ENCODE peak calls at places on chromosomes 7 and 10, in ten cellular contexts. One of them, this sample, is unnamed.
A peak's percentile ranks its signal among the peaks of the same experiment; 100 is the strongest.

GRCh38 chr10:25858076-25858475 is 76.0 kb upstream of the MYO3A start:
- DNase-seq in gastrocnemius medialis: no peak
- DNase-seq in CD8-positive, alpha-beta memory T cell: no peak
- DNase-seq in AG04450: no peak
- DNase-seq in mesendoderm: no peak
- DNase-seq in ovary: no peak
- DNase-seq in NCI-H748 treated with DMSO at 0.1 percent for 48 hours: no peak
- DNase-seq in RWPE1: no peak
- DNase-seq in activated CD4-positive, alpha-beta T cell treated with anti-CD3 and anti-CD28 coated beads for 48 hours: no peak
- DNase-seq in bronchial epithelial cell: no peak
- DNase-seq in this sample: no peak

GRCh38 chr7:91034459-91035368 is 229.5 kb upstream of the FZD1 start:
- DNase-seq in CD8-positive, alpha-beta memory T cell: no peak
- DNase-seq in activated CD4-positive, alpha-beta T cell treated with anti-CD3 and anti-CD28 coated beads for 48 hours: peak; percentile 41
- DNase-seq in mesendoderm: peak; percentile 57
- DNase-seq in RWPE1: peak; percentile 7
- DNase-seq in gastrocnemius medialis: peak; percentile 34
- DNase-seq in AG04450: peak; percentile 29
- DNase-seq in bronchial epithelial cell: peak; percentile 41
- DNase-seq in ovary: peak; percentile 18
- DNase-seq in NCI-H748 treated with DMSO at 0.1 percent for 48 hours: peak; percentile 84
- DNase-seq in this sample: peak; percentile 81

GRCh38 chr10:110527731-110528171 is 30.0 kb downstream of the DUSP5 start:
- DNase-seq in RWPE1: no peak
- DNase-seq in AG04450: no peak
- DNase-seq in NCI-H748 treated with DMSO at 0.1 percent for 48 hours: no peak
- DNase-seq in activated CD4-positive, alpha-beta T cell treated with anti-CD3 and anti-CD28 coated beads for 48 hours: no peak
- DNase-seq in mesendoderm: no peak
- DNase-seq in gastrocnemius medialis: no peak
- DNase-seq in CD8-positive, alpha-beta memory T cell: no peak
- DNase-seq in bronchial epithelial cell: no peak
- DNase-seq in ovary: no peak
- DNase-seq in this sample: peak; percentile 58

GRCh38 chr10:62037166-62037831 is 135.8 kb downstream of the ARID5B start:
- DNase-seq in ovary: no peak
- DNase-seq in RWPE1: peak; percentile 50
- DNase-seq in bronchial epithelial cell: peak; percentile 77
- DNase-seq in NCI-H748 treated with DMSO at 0.1 percent for 48 hours: peak; percentile 55
- DNase-seq in activated CD4-positive, alpha-beta T cell treated with anti-CD3 and anti-CD28 coated beads for 48 hours: no peak
- DNase-seq in mesendoderm: peak; percentile 62
- DNase-seq in CD8-positive, alpha-beta memory T cell: no peak
- DNase-seq in gastrocnemius medialis: no peak
- DNase-seq in AG04450: no peak
- DNase-seq in this sample: peak; percentile 63

GRCh38 chr10:7937315-7937945 is 117.1 kb upstream of the GATA3 start:
- DNase-seq in mesendoderm: no peak
- DNase-seq in CD8-positive, alpha-beta memory T cell: no peak
- DNase-seq in activated CD4-positive, alpha-beta T cell treated with anti-CD3 and anti-CD28 coated beads for 48 hours: no peak
- DNase-seq in NCI-H748 treated with DMSO at 0.1 percent for 48 hours: no peak
- DNase-seq in bronchial epithelial cell: peak; percentile 98
- DNase-seq in AG04450: no peak
- DNase-seq in gastrocnemius medialis: no peak
- DNase-seq in ovary: no peak
- DNase-seq in RWPE1: peak; percentile 76
- DNase-seq in this sample: no peak

GRCh38 chr7:66769833-66770512 is 29.4 kb downstream of the RABGEF1 start:
- DNase-seq in bronchial epithelial cell: no peak
- DNase-seq in AG04450: peak; percentile 48
- DNase-seq in ovary: no peak
- DNase-seq in activated CD4-positive, alpha-beta T cell treated with anti-CD3 and anti-CD28 coated beads for 48 hours: no peak
- DNase-seq in mesendoderm: no peak
- DNase-seq in CD8-positive, alpha-beta memory T cell: no peak
- DNase-seq in NCI-H748 treated with DMSO at 0.1 percent for 48 hours: no peak
- DNase-seq in gastrocnemius medialis: no peak
- DNase-seq in RWPE1: no peak
- DNase-seq in this sample: peak; percentile 62

GRCh38 chr10:5963071-5963470 is 14.3 kb downstream of the IL15RA start:
- DNase-seq in gastrocnemius medialis: peak; percentile 2
- DNase-seq in ovary: peak; percentile 8
- DNase-seq in mesendoderm: no peak
- DNase-seq in activated CD4-positive, alpha-beta T cell treated with anti-CD3 and anti-CD28 coated beads for 48 hours: no peak
- DNase-seq in bronchial epithelial cell: no peak
- DNase-seq in AG04450: no peak
- DNase-seq in RWPE1: no peak
- DNase-seq in CD8-positive, alpha-beta memory T cell: no peak
- DNase-seq in NCI-H748 treated with DMSO at 0.1 percent for 48 hours: no peak
- DNase-seq in this sample: no peak

GRCh38 chr7:73991522-73992103 is 36.4 kb upstream of the ELN start:
- DNase-seq in gastrocnemius medialis: no peak
- DNase-seq in mesendoderm: no peak
- DNase-seq in AG04450: no peak
- DNase-seq in RWPE1: no peak
- DNase-seq in NCI-H748 treated with DMSO at 0.1 percent for 48 hours: no peak
- DNase-seq in ovary: no peak
- DNase-seq in CD8-positive, alpha-beta memory T cell: no peak
- DNase-seq in activated CD4-positive, alpha-beta T cell treated with anti-CD3 and anti-CD28 coated beads for 48 hours: no peak
- DNase-seq in bronchial epithelial cell: no peak
- DNase-seq in this sample: no peak

This sample was measured in adipocyte.